ENCODE peak calls at places on chromosomes 13 and 19, in eight cellular contexts. One of them, this sample, is unnamed.

GRCh38 chr19:11507370-11508078 is 1.9 kb upstream of the ZNF653 start:
- DNase-seq in body of pancreas: no peak
- DNase-seq in left lung: no peak
- DNase-seq in endodermal cell: no peak
- DNase-seq in PC-3: no peak
- DNase-seq in Peyer's patch: no peak
- DNase-seq in A549: no peak
- DNase-seq in dorsolateral prefrontal cortex: no peak
- DNase-seq in this sample: no peak

GRCh38 chr19:56690668-56691067 is 19.1 kb upstream of the ZNF835 start:
- DNase-seq in body of pancreas: no peak
- DNase-seq in left lung: no peak
- DNase-seq in endodermal cell: no peak
- DNase-seq in PC-3: no peak
- DNase-seq in Peyer's patch: no peak
- DNase-seq in A549: no peak
- DNase-seq in dorsolateral prefrontal cortex: no peak
- DNase-seq in this sample: no peak

GRCh38 chr19:16441661-16442071 is 30.1 kb downstream of the EPS15L1 start:
- DNase-seq in body of pancreas: no peak
- DNase-seq in left lung: peak; percentile 83
- DNase-seq in endodermal cell: peak; percentile 89
- DNase-seq in PC-3: peak; percentile 31
- DNase-seq in Peyer's patch: no peak
- DNase-seq in A549: peak; percentile 24
- DNase-seq in dorsolateral prefrontal cortex: no peak
- DNase-seq in this sample: no peak

GRCh38 chr19:46015080-46015960 is 7.5 kb downstream of the PGLYRP1 start:
- DNase-seq in body of pancreas: peak; percentile 88
- DNase-seq in left lung: peak; percentile 94
- DNase-seq in endodermal cell: peak; percentile 97
- DNase-seq in PC-3: no peak
- DNase-seq in Peyer's patch: peak; percentile 64
- DNase-seq in A549: peak; percentile 72
- DNase-seq in dorsolateral prefrontal cortex: no peak
- DNase-seq in this sample: no peak

GRCh38 chr19:10724573-10725071 is 6.7 kb downstream of the DNM2 start:
- DNase-seq in body of pancreas: no peak
- DNase-seq in left lung: no peak
- DNase-seq in endodermal cell: no peak
- DNase-seq in PC-3: no peak
- DNase-seq in Peyer's patch: no peak
- DNase-seq in A549: no peak
- DNase-seq in dorsolateral prefrontal cortex: no peak
- DNase-seq in this sample: no peak

GRCh38 chr13:108933061-108933460 is 303.6 kb downstream of the MYO16 start:
- DNase-seq in body of pancreas: no peak
- DNase-seq in left lung: no peak
- DNase-seq in endodermal cell: no peak
- DNase-seq in PC-3: no peak
- DNase-seq in Peyer's patch: no peak
- DNase-seq in A549: no peak
- DNase-seq in dorsolateral prefrontal cortex: no peak
- DNase-seq in this sample: no peak

GRCh38 chr13:42762917-42763316 is 18.5 kb upstream of the FAM216B start:
- DNase-seq in body of pancreas: no peak
- DNase-seq in left lung: no peak
- DNase-seq in endodermal cell: no peak
- DNase-seq in PC-3: peak; percentile 44
- DNase-seq in Peyer's patch: no peak
- DNase-seq in A549: no peak
- DNase-seq in dorsolateral prefrontal cortex: no peak
- DNase-seq in this sample: no peak

GRCh38 chr13:30466358-30466714 is 600 bp upstream of the HMGB1 start:
- DNase-seq in body of pancreas: no peak
- DNase-seq in left lung: no peak
- DNase-seq in endodermal cell: no peak
- DNase-seq in PC-3: peak; percentile 30
- DNase-seq in Peyer's patch: no peak
- DNase-seq in A549: no peak
- DNase-seq in dorsolateral prefrontal cortex: no peak
- DNase-seq in this sample: no peak

DNA sequence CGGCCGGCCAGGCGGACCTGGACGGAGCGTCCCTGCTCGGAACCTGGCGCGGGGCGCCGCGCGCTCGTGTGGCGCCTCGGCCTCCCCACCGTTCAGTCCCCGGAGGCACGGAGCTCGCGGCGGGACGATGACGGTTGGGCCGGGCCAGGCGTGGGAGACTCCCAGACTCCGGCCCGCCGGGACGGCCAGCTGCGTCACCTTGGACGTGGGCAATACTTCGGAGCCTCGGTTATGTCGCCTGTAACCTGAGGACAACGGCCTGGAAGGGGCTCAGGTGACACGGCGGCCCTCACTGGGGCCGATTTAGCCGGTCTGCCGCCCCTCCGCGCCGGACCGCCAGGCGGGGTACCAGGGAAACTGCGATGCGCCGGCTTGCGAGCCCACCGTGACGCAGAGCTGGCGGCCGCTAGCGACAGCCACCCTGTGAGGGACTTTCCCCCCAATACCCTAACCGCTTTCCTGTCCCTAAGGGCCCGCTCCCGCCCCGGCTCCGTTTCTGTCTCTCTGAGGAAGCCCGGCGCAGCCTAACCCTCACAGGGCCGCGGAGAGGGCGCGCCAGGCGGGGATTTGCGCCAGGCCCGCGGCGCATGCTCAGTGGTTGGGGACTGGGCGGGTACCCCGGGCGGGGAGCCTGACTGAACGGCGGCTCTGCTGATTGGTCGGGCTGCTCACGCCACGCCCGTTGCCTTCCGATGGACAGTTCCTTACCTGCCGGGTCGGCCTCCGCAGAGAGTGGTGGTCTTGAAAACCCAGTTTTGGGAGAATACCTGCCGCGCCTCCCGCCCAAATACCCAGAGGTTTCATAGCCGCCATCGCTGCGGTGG is 109.5 kb upstream of the DOCK9 start:
- DNase-seq in body of pancreas: peak; percentile 90
- DNase-seq in left lung: peak; percentile 95
- DNase-seq in endodermal cell: peak; percentile 98
- DNase-seq in PC-3: peak; percentile 84
- DNase-seq in Peyer's patch: peak; percentile 90
- DNase-seq in A549: peak; percentile 93
- DNase-seq in dorsolateral prefrontal cortex: peak; percentile 90
- DNase-seq in this sample: peak; percentile 93
- H3K27ac ChIP-seq in body of pancreas: peak overlapping the region; percentile 91
- H3K27ac ChIP-seq in left lung: peak overlapping the region; percentile 91
- H3K27ac ChIP-seq in endodermal cell: no peak overlapping the region
- H3K27ac ChIP-seq in PC-3: peak overlapping the region; percentile 8
- H3K27ac ChIP-seq in Peyer's patch: peak overlapping the region; percentile 91
- H3K27ac ChIP-seq in A549: peak overlapping the region; percentile 96
- H3K27ac ChIP-seq in dorsolateral prefrontal cortex: peak overlapping the region; percentile 99
- H3K27ac ChIP-seq in this sample: peak overlapping the region; percentile 90

DNA sequence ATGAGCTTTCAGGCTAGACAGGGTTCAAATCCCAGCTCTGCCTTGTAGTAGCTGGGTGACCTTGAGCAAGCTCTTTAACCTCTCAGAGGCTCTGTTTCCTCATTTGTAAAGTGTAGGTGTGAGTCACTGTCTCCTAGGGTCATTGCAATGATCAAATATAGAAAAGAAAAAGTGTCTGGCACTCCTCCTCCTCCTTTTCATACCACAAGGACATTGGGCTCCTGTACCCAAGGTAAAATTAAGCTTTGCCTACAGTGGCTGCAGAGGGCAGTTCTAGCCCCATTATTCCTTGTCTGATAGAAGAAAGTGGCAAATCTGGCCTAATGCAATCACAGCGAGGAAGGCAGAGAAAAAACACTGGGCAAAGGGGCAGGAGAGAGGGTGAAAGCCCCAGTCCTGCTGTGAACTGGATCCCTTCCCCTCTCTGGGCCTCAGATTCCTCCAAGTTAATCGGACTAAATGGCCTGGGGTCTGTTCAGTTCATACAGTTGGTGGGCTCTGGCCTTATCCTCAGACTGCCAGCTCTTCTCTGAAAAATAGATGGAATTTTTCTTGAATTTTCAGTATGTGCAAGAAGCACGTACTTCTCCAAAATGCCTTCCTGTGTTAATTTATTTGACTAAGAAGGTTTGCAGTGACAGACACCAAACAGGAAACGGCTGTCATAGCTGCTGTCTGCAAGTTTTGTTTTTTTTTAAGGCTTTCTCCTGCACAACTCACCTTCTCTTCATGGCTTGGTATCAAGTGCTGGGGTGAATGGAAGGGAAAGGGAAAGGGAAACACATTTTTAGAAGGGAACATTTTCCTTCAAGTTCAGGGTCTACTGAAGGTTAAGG is 35.3 kb downstream of the RGCC start:
- DNase-seq in body of pancreas: no peak
- DNase-seq in left lung: no peak
- DNase-seq in endodermal cell: no peak
- DNase-seq in PC-3: no peak
- DNase-seq in Peyer's patch: no peak
- DNase-seq in A549: no peak
- DNase-seq in dorsolateral prefrontal cortex: no peak
- DNase-seq in this sample: no peak
- H3K27ac ChIP-seq in body of pancreas: no peak overlapping the region
- H3K27ac ChIP-seq in left lung: peak overlapping the region; percentile 73
- H3K27ac ChIP-seq in endodermal cell: no peak overlapping the region
- H3K27ac ChIP-seq in PC-3: no peak overlapping the region
- H3K27ac ChIP-seq in Peyer's patch: peak overlapping the region; percentile 77
- H3K27ac ChIP-seq in A549: no peak overlapping the region
- H3K27ac ChIP-seq in dorsolateral prefrontal cortex: no peak overlapping the region
- H3K27ac ChIP-seq in this sample: no peak overlapping the region

GRCh38 chr19:50723069-50723468 is at the start of gene CLEC11A:
- DNase-seq in body of pancreas: peak; percentile 53
- DNase-seq in left lung: no peak
- DNase-seq in endodermal cell: peak; percentile 69
- DNase-seq in PC-3: no peak
- DNase-seq in Peyer's patch: no peak
- DNase-seq in A549: no peak
- DNase-seq in dorsolateral prefrontal cortex: no peak
- DNase-seq in this sample: no peak

GRCh38 chr19:50721441-50722137 is 1.6 kb upstream of the CLEC11A start:
- DNase-seq in body of pancreas: no peak
- DNase-seq in left lung: no peak
- DNase-seq in endodermal cell: no peak
- DNase-seq in PC-3: no peak
- DNase-seq in Peyer's patch: no peak
- DNase-seq in A549: no peak
- DNase-seq in dorsolateral prefrontal cortex: no peak
- DNase-seq in this sample: no peak

GRCh38 chr19:50720921-50721291 is 1.3 kb upstream of the SHANK1 start:
- DNase-seq in body of pancreas: no peak
- DNase-seq in left lung: no peak
- DNase-seq in endodermal cell: peak; percentile 71
- DNase-seq in PC-3: peak; percentile 48
- DNase-seq in Peyer's patch: no peak
- DNase-seq in A549: no peak
- DNase-seq in dorsolateral prefrontal cortex: no peak
- DNase-seq in this sample: no peak

GRCh38 chr19:50723735-50724521 is 764 bp downstream of the CLEC11A start:
- DNase-seq in body of pancreas: no peak
- DNase-seq in left lung: no peak
- DNase-seq in endodermal cell: no peak
- DNase-seq in PC-3: no peak
- DNase-seq in Peyer's patch: no peak
- DNase-seq in A549: no peak
- DNase-seq in dorsolateral prefrontal cortex: no peak
- DNase-seq in this sample: no peak

DNA sequence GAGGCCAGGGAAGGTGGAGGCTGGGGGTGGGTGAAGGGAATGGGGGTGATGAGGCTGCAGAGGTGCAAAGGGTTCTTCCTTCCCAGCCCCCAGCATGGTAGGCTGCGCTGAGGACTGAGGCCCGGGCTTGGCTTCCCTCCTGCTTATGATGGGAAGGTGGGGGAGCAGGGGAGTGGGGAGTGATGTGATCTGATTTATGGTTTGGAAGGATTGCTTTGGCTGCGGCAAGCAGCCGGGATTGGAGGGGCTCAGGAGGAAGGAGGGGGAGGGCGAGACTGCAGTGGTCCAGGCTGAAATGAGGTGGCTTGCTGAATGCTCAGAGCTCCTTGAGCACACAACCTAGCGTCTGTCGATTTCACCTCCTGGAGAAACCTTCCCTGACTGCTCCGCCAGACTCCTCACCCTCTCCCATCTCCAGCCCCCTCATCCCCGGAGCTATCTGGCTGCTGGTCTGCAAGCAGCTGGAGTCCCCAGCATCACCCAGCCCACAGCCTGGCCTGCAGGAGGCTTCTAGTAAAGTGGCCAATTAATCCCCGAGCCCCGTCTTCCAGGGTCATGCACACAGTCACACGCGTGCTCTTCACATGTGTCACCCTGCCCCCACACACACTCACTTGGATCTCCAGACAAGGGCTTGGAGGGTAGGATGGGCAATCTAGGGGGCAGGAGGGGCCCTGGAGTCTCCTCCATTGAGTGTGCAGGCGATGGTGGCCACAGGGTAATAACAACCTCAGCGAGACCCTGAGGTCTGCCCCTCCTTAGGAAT is 733 bp upstream of the CLEC11A start:
- DNase-seq in body of pancreas: no peak
- DNase-seq in left lung: no peak
- DNase-seq in endodermal cell: no peak
- DNase-seq in PC-3: no peak
- DNase-seq in Peyer's patch: no peak
- DNase-seq in A549: no peak
- DNase-seq in dorsolateral prefrontal cortex: no peak
- DNase-seq in this sample: no peak
- H3K27ac ChIP-seq in body of pancreas: no peak overlapping the region
- H3K27ac ChIP-seq in left lung: peak overlapping the region; percentile 5
- H3K27ac ChIP-seq in endodermal cell: no peak overlapping the region
- H3K27ac ChIP-seq in PC-3: no peak overlapping the region
- H3K27ac ChIP-seq in Peyer's patch: no peak overlapping the region
- H3K27ac ChIP-seq in A549: no peak overlapping the region
- H3K27ac ChIP-seq in dorsolateral prefrontal cortex: no peak overlapping the region
- H3K27ac ChIP-seq in this sample: no peak overlapping the region

GRCh38 chr13:110794209-110794608 is 80.7 kb downstream of the ING1 start:
- DNase-seq in body of pancreas: no peak
- DNase-seq in left lung: no peak
- DNase-seq in endodermal cell: no peak
- DNase-seq in PC-3: no peak
- DNase-seq in Peyer's patch: no peak
- DNase-seq in A549: no peak
- DNase-seq in dorsolateral prefrontal cortex: no peak
- DNase-seq in this sample: no peak

GRCh38 chr13:110799246-110800236 is 86.0 kb downstream of the ING1 start:
- DNase-seq in body of pancreas: peak; percentile 39
- DNase-seq in left lung: no peak
- DNase-seq in endodermal cell: no peak
- DNase-seq in PC-3: no peak
- DNase-seq in Peyer's patch: no peak
- DNase-seq in A549: no peak
- DNase-seq in dorsolateral prefrontal cortex: no peak
- DNase-seq in this sample: no peak

GRCh38 chr13:110801044-110801443 is 87.5 kb downstream of the ING1 start:
- DNase-seq in body of pancreas: no peak
- DNase-seq in left lung: no peak
- DNase-seq in endodermal cell: peak; percentile 49
- DNase-seq in PC-3: no peak
- DNase-seq in Peyer's patch: no peak
- DNase-seq in A549: no peak
- DNase-seq in dorsolateral prefrontal cortex: no peak
- DNase-seq in this sample: no peak

GRCh38 chr13:110797230-110797877 is 83.9 kb downstream of the ING1 start:
- DNase-seq in body of pancreas: no peak
- DNase-seq in left lung: no peak
- DNase-seq in endodermal cell: peak; percentile 78
- DNase-seq in PC-3: peak; percentile 42
- DNase-seq in Peyer's patch: no peak
- DNase-seq in A549: no peak
- DNase-seq in dorsolateral prefrontal cortex: no peak
- DNase-seq in this sample: no peak

GRCh38 chr13:110798595-110798994 is 85.1 kb downstream of the ING1 start:
- DNase-seq in body of pancreas: peak; percentile 37
- DNase-seq in left lung: no peak
- DNase-seq in endodermal cell: no peak
- DNase-seq in PC-3: no peak
- DNase-seq in Peyer's patch: no peak
- DNase-seq in A549: no peak
- DNase-seq in dorsolateral prefrontal cortex: no peak
- DNase-seq in this sample: no peak
- H3K27ac ChIP-seq in body of pancreas: no peak overlapping the region
- H3K27ac ChIP-seq in left lung: no peak overlapping the region
- H3K27ac ChIP-seq in endodermal cell: no peak overlapping the region
- H3K27ac ChIP-seq in PC-3: no peak overlapping the region
- H3K27ac ChIP-seq in Peyer's patch: no peak overlapping the region
- H3K27ac ChIP-seq in A549: no peak overlapping the region
- H3K27ac ChIP-seq in dorsolateral prefrontal cortex: no peak overlapping the region
- H3K27ac ChIP-seq in this sample: no peak overlapping the region

This sample was measured in caudate nucleus.